ENCODE peak calls at places on chromosomes 2 and 18, in four cellular contexts. N is stimulated activated CD8-positive, alpha-beta memory T cell treated with anti-CD3 and anti-CD28 coated beads, Interleukin-7, amount 100 ng/mL, for 4 hours; U is fibroblast of the aortic adventitia; P is activated naive CD4-positive, alpha-beta T cell treated with anti-CD3 and anti-CD28 coated beads, Interleukin-2, amount 10 ng/mL, durations not matched to agents 7 days and 5 days. M is an unnamed sample.

GRCh38 chr2:4408311-4408710 is 704.9 kb downstream of the DCDC2C start:
- DNase-seq in U (no peak), N (no peak), P (no peak), M (no peak)

GRCh38 chr2:70043252-70043875 is 43.9 kb upstream of the PCBP1 start:
- DNase-seq in P (peak; percentile 77), U (no peak), N (no peak), M (peak; percentile 61)

GRCh38 chr2:42863751-42864150 is 71.4 kb upstream of the HAAO start:
- DNase-seq in U (no peak), N (no peak), P (no peak), M (no peak)

GRCh38 chr2:235605306-235605998 is 111.6 kb downstream of the AGAP1 start:
- DNase-seq in P (peak; percentile 23), U (peak; percentile 97), N (no peak), M (no peak)

GRCh38 chr2:179132076-179132475 is 82.1 kb upstream of the CCDC141 start:
- DNase-seq in N (no peak), U (no peak), P (no peak), M (no peak)

GRCh38 chr2:137975280-137976271 is 11.3 kb downstream of the HNMT start:
- DNase-seq in P (no peak), U (no peak), N (no peak), M (no peak)

GRCh38 chr2:173359231-173359630 is 4.6 kb downstream of the CDCA7 start:
- DNase-seq in N (no peak), U (no peak), P (no peak), M (no peak)

GRCh38 chr2:72142743-72143440 is 4.8 kb downstream of the CYP26B1 start:
- DNase-seq in N (no peak), P (peak; percentile 19), U (no peak), M (no peak)

GRCh38 chr2:181465686-181466375 is 8.6 kb downstream of the ITGA4 start:
- DNase-seq in N (no peak), P (no peak), U (peak; percentile 75), M (no peak)

GRCh38 chr2:81445176-81445575 is 1140.6 kb upstream of the LRRTM1 start:
- DNase-seq in P (no peak), U (no peak), N (no peak), M (no peak)

GRCh38 chr2:47422560-47422959 is 19.6 kb downstream of the MSH2 start:
- DNase-seq in P (no peak), U (peak; percentile 62), N (no peak), M (no peak)

GRCh38 chr2:234254783-234255521 is 204.4 kb downstream of the SPP2 start:
- DNase-seq in U (no peak), P (no peak), N (no peak), M (no peak)

GRCh38 chr2:119710281-119710680 is 31.3 kb downstream of the TMEM177 start:
- DNase-seq in N (no peak), P (no peak), U (no peak), M (no peak)

GRCh38 chr2:202037086-202037485 is 3.4 kb downstream of the FZD7 start:
- DNase-seq in U (peak; percentile 25), N (no peak), P (no peak), M (no peak)

GRCh38 chr2:37966326-37966725 is 41.2 kb downstream of the RMDN2 start:
- DNase-seq in N (no peak), P (no peak), U (no peak), M (no peak)

GRCh38 chr2:2769481-2770431 is 438.7 kb upstream of the MYT1L start:
- DNase-seq in N (no peak), U (no peak), P (no peak), M (no peak)

GRCh38 chr18:55875330-55875933 is 287.4 kb upstream of the TCF4 start:
- DNase-seq in N (no peak), P (no peak), U (no peak), M (no peak)

GRCh38 chr18:24885266-24885665 is 424.8 kb downstream of the HRH4 start:
- DNase-seq in U (no peak), P (no peak), N (no peak), M (no peak)

GRCh38 chr2:40448476-40449079 is 3.3 kb downstream of the SLC8A1 start:
- DNase-seq in U (peak; percentile 50), P (no peak), N (no peak), M (no peak)

GRCh38 chr18:32308493-32309120 is 118.8 kb downstream of the MEP1B start:
- DNase-seq in U (peak; percentile 92), P (no peak), N (no peak), M (no peak)

GRCh38 chr2:27956895-27957294 is 66.4 kb downstream of the BABAM2 start:
- DNase-seq in P (no peak), N (no peak), U (peak; percentile 79), M (no peak)

GRCh38 chr2:157627594-157628281 is 926 bp downstream of the ACVR1C start:
- DNase-seq in U (peak; percentile 2), N (peak; percentile 36), P (peak; percentile 54), M (no peak)

GRCh38 chr2:19973471-19973870 is 16.4 kb downstream of the WDR35 start:
- DNase-seq in P (no peak), N (no peak), U (no peak), M (no peak)

GRCh38 chr2:84901593-84902120 is 3.8 kb upstream of the TMSB10 start:
- DNase-seq in P (peak; percentile 2), U (peak; percentile 51), N (no peak), M (no peak)

GRCh38 chr2:11163439-11164317 is 8.4 kb downstream of the SLC66A3 start:
- DNase-seq in P (no peak), N (no peak), U (no peak), M (no peak)

GRCh38 chr2:213177685-213178084 is 26.3 kb upstream of the IKZF2 start:
- DNase-seq in P (no peak), N (no peak), U (no peak), M (no peak)

GRCh38 chr2:239548491-239548890 is 147.7 kb upstream of the HDAC4 start:
- DNase-seq in U (no peak), P (peak; percentile 66), N (peak; percentile 60), M (peak; percentile 54)

GRCh38 chr2:237400199-237400598 is 13.8 kb downstream of the COL6A3 start:
- DNase-seq in N (no peak), P (no peak), U (no peak), M (no peak)

GRCh38 chr18:24502621-24503020 is 42.2 kb downstream of the HRH4 start:
- DNase-seq in N (no peak), U (no peak), P (no peak), M (no peak)

GRCh38 chr2:112541315-112542122 is 746 bp upstream of the POLR1B start:
- DNase-seq in P (peak; percentile 81), U (no peak), N (peak; percentile 57), M (peak; percentile 84)

GRCh38 chr2:146323564-146323963 is 1521.3 kb upstream of the ACVR2A start:
- DNase-seq in N (no peak), P (no peak), U (peak; percentile 47), M (no peak)

GRCh38 chr18:74382481-74382880 is 66.8 kb downstream of the C18orf63 start:
- DNase-seq in U (no peak), N (no peak), P (no peak), M (no peak)

GRCh38 chr2:25701801-25702200 is 28.4 kb upstream of the DTNB start:
- DNase-seq in U (no peak), P (no peak), N (no peak), M (no peak)

GRCh38 chr2:109655287-109655686 is 41.1 kb downstream of the SOWAHC start:
- DNase-seq in P (no peak), U (no peak), N (no peak), M (no peak)

GRCh38 chr2:43391877-43392214 is 165.4 kb upstream of the ZFP36L2 start:
- DNase-seq in P (no peak), U (peak; percentile 81), N (no peak), M (no peak)

GRCh38 chr2:217398101-217398500 is 538.2 kb upstream of the TNP1 start:
- DNase-seq in N (no peak), P (no peak), U (no peak), M (no peak)

M was measured in activated naive CD8-positive, alpha-beta T cell treated with anti-CD3 and anti-CD28 coated beads, Interleukin-2, amount 10 ng/mL, durations not matched to agents 7 days and 5 days.